ENCODE peak calls at places on chromosome 6, in four cellular contexts. O, E, Q and I are unnamed samples.

GRCh38 chr6:74731921-74732320 is 473.9 kb downstream of the COL12A1 start:
- DNase-seq in Q (no peak), E (no peak), O (no peak), I (no peak)

GRCh38 chr6:36334343-36334742 is 2.3 kb downstream of the BNIP5 start:
- DNase-seq in O (no peak), E (no peak), Q (no peak), I (no peak)

GRCh38 chr6:147106759-147107401 is 97.3 kb upstream of the STXBP5 start:
- DNase-seq in E (no peak), O (no peak), Q (no peak), I (no peak)

GRCh38 chr6:169944415-169944814 is 193.0 kb downstream of the ERMARD start:
- DNase-seq in Q (no peak), O (no peak), E (no peak), I (no peak)

GRCh38 chr6:7261030-7261841 is 51.8 kb downstream of the SSR1 start:
- DNase-seq in O (peak), E (no peak), Q (peak), I (peak)

GRCh38 chr6:169968541-169969270 is 217.3 kb downstream of the ERMARD start:
- DNase-seq in O (no peak), Q (no peak), E (no peak), I (no peak)

GRCh38 chr6:119145111-119145510 is 66.6 kb upstream of the FAM184A start:
- DNase-seq in E (no peak), O (no peak), Q (no peak), I (no peak)

GRCh38 chr6:16657768-16658167 is 103.5 kb downstream of the ATXN1 start:
- DNase-seq in O (no peak), E (no peak), Q (no peak), I (no peak)

GRCh38 chr6:97294451-97294850 is 11.4 kb upstream of the MMS22L start:
- DNase-seq in O (no peak), Q (no peak), E (peak), I (no peak)

GRCh38 chr6:100620085-100620484 is 155.4 kb upstream of the SIM1 start:
- DNase-seq in Q (no peak), O (no peak), E (no peak), I (no peak)

GRCh38 chr6:19803331-19804330 is 33.5 kb upstream of the ID4 start:
- DNase-seq in E (no peak), O (no peak), Q (peak), I (no peak)

GRCh38 chr6:71468841-71469750 is 180.5 kb downstream of the OGFRL1 start:
- DNase-seq in O (no peak), Q (no peak), E (no peak), I (peak)

GRCh38 chr6:129621252-129621651 is 88.7 kb downstream of the ARHGAP18 start:
- DNase-seq in Q (peak), O (no peak), E (no peak), I (peak)

GRCh38 chr6:158642805-158643489 is 1.6 kb downstream of the DYNLT1 start:
- DNase-seq in O (no peak), E (no peak), Q (no peak), I (no peak)

GRCh38 chr6:146224988-146225387 is 196.1 kb downstream of the GRM1 start:
- DNase-seq in O (no peak), Q (no peak), E (no peak), I (no peak)

GRCh38 chr6:39029156-39030011 is 19.2 kb upstream of the GLP1R start:
- DNase-seq in E (no peak), O (peak), Q (peak), I (peak)

GRCh38 chr6:154457046-154457713 is 53.3 kb downstream of the CNKSR3 start:
- DNase-seq in O (no peak), E (no peak), Q (no peak), I (no peak)

GRCh38 chr6:146595981-146596731 is 2.6 kb upstream of the ADGB start:
- DNase-seq in Q (no peak), E (no peak), O (no peak), I (no peak)

GRCh38 chr6:105460860-105461259 is 58.0 kb upstream of the PREP start:
- DNase-seq in Q (no peak), O (no peak), E (no peak), I (no peak)

GRCh38 chr6:12851123-12851695 is 134.6 kb downstream of the PHACTR1 start:
- DNase-seq in E (no peak), O (no peak), Q (no peak), I (no peak)

GRCh38 chr6:167524261-167524660 is 199.4 kb downstream of the TTLL2 start:
- DNase-seq in E (no peak), O (no peak), Q (no peak), I (no peak)

DNA sequence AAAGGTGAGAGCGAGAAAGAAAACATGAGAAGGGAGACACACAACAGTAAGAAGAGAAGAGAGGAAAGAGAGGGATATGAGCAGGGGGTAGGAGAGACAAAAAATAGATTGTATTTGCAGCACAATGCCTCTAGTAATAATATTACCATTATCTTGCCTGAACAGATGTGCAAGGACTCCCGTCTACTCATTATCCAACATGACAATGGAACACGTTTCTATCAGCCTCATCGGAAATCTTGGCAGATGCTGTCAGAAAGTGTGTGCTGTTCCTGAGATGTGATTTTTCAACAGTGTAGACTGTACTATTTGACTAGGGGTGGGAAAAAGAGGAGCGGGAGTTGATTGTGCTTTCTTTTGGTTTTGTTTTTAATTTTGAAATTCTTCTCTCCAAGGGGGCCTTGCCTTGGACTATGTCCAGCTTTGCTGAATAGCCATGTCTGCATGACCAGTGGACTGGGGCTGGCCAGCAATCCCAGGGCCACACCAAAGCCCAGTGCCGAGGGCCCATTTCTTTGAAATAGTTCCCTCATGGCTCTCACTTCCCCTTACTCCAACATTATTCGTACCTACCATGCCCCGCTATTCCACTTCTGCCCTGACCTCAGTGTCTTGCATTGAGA is 11.3 kb upstream of the TRAM2 start:
- DNase-seq in O (no peak), E (no peak), Q (no peak), I (no peak)
- TF ChIP-seq CHD4 in O (no peak), E (no peak), Q (no peak), I (no peak)

GRCh38 chr6:2560140-2560818 is 190.4 kb downstream of the MYLK4 start:
- DNase-seq in Q (no peak), O (no peak), E (no peak), I (no peak)

GRCh38 chr6:2558861-2559811 is 191.6 kb downstream of the MYLK4 start:
- DNase-seq in O (no peak), E (no peak), Q (no peak), I (no peak)

GRCh38 chr6:2563635-2564034 is 187.1 kb downstream of the MYLK4 start:
- DNase-seq in Q (peak), E (peak), O (no peak), I (no peak)

GRCh38 chr6:2562721-2563120 is 188.0 kb downstream of the MYLK4 start:
- DNase-seq in Q (no peak), E (no peak), O (no peak), I (no peak)

GRCh38 chr6:2560903-2561698 is 189.6 kb downstream of the MYLK4 start:
- DNase-seq in Q (no peak), O (no peak), E (no peak), I (no peak)
- TF ChIP-seq ESRRA in Q (no peak), O (no peak), E (no peak), I (no peak)

GRCh38 chr6:47187108-47187507 is 122.6 kb downstream of the TNFRSF21 start:
- DNase-seq in Q (no peak), O (no peak), E (no peak), I (no peak)

GRCh38 chr6:47188588-47189021 is 121.1 kb downstream of the TNFRSF21 start:
- DNase-seq in E (no peak), Q (peak), O (no peak), I (no peak)

GRCh38 chr6:47182291-47182957 is 127.3 kb downstream of the TNFRSF21 start:
- DNase-seq in O (no peak), E (no peak), Q (no peak), I (no peak)

DNA sequence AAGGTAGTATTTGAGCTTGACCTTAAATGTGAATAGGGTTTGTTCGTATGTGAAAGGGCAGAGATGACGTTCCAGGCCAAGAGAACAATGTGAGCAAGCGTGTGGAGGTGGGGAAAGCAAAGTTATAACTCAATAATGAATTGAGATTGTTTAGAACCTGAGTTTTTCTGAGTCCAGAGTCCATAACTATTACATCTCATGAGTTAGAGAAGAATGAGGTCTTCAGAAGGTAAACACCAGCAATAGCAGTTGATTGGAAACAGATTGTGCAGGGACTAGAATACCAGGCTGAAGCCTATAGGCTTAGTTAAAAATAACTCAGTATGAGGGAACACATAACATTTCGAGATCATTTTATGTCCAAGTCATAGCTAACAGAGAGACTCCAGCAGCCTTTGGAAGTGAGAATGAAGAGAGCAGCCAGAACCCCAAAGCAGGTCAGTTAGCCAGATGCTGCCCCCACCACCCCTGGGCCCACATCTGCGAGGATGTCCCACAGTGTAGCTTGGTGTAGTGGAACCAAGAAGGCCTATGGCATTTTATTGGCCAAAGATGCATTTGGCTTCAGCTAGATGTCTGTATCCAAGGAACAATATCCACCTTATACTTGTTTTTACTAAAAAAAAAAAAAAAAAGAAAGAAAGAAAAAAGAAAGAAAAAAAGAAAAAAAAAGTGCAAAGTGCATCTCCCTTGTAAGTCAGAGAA is 121.7 kb downstream of the TNFRSF21 start:
- DNase-seq in Q (peak), O (no peak), E (no peak), I (no peak)
- TF ChIP-seq CHD4 in Q (no peak), O (no peak), E (no peak), I (no peak)

GRCh38 chr6:45626087-45626891 is 248.6 kb upstream of the SUPT3H start:
- DNase-seq in O (no peak), Q (no peak), E (no peak), I (no peak)
- TF ChIP-seq ESRRA in O (no peak), Q (no peak), E (no peak), I (no peak)